ENCODE peak calls at places on chromosomes 13 and 19, in ten cellular contexts. C, Y, K, L, X, R, Z, W, P and Q are unnamed samples. For H3K27me3, the result is how much of the 10 kb centered on the place peaks cover.

GRCh38 chr13:113804017-113804702 is 45.1 kb downstream of the TMEM255B start:
- DNase-seq in W (no peak), L (no peak), Z (no peak), X (no peak), K (no peak), Y (no peak), P (peak), R (no peak), C (peak), Q (no peak)

GRCh38 chr19:35294859-35295258 is 2.9 kb downstream of the MAG start:
- DNase-seq in L (no peak), Z (no peak), Y (no peak), K (no peak), P (no peak), W (no peak), R (no peak), X (no peak), C (no peak), Q (no peak)

GRCh38 chr13:26985285-26985878 is 186.2 kb downstream of the USP12 start:
- DNase-seq in C (peak), P (peak), R (peak), K (peak), X (peak), L (peak), W (peak), Y (peak), Z (peak), Q (peak)

GRCh38 chr13:54387607-54388006 is 1359.0 kb downstream of the OLFM4 start:
- DNase-seq in W (no peak), C (no peak), Y (no peak), P (no peak), K (no peak), L (no peak), X (no peak), Z (no peak), R (no peak), Q (no peak)

GRCh38 chr19:20035935-20036334 is 3.4 kb downstream of the ZNF682 start:
- DNase-seq in W (no peak), R (no peak), Z (no peak), X (no peak), K (no peak), P (no peak), L (no peak), C (no peak), Y (no peak), Q (no peak)

GRCh38 chr19:6048808-6049405 is 61.4 kb downstream of the RFX2 start:
- DNase-seq in C (peak), X (no peak), L (peak), K (peak), W (peak), P (peak), R (peak), Y (peak), Z (peak), Q (peak)

GRCh38 chr13:100815476-100816046 is 141.0 kb upstream of the TMTC4 start:
- DNase-seq in Y (no peak), X (no peak), R (no peak), C (no peak), L (no peak), K (no peak), Z (no peak), W (no peak), P (no peak), Q (no peak)

GRCh38 chr13:98626298-98626940 is 49.5 kb upstream of the STK24 start:
- DNase-seq in R (no peak), Z (no peak), X (no peak), P (no peak), Y (no peak), W (no peak), K (no peak), C (no peak), L (no peak), Q (no peak)

GRCh38 chr19:5395541-5395940 is 54.9 kb upstream of the PTPRS start:
- DNase-seq in K (no peak), X (no peak), Z (no peak), W (no peak), R (no peak), C (no peak), Y (no peak), P (no peak), L (no peak), Q (no peak)

GRCh38 chr13:81051873-81052272 is 710.9 kb upstream of the SPRY2 start:
- DNase-seq in Z (no peak), C (no peak), X (no peak), L (no peak), Y (no peak), W (no peak), P (no peak), R (no peak), K (no peak), Q (no peak)

GRCh38 chr13:36366023-36366422 is 19.8 kb upstream of the SPART start:
- DNase-seq in K (no peak), Y (no peak), C (no peak), Z (no peak), X (no peak), W (no peak), L (no peak), P (no peak), R (no peak), Q (no peak)

GRCh38 chr19:12521996-12522395 is 29.3 kb downstream of the ZNF564 start:
- DNase-seq in K (no peak), X (no peak), R (no peak), Y (no peak), P (no peak), W (no peak), C (no peak), Z (no peak), L (no peak), Q (no peak)

GRCh38 chr13:50400035-50400726 is 384.9 kb downstream of the KCNRG start:
- DNase-seq in Y (no peak), P (no peak), R (no peak), W (no peak), C (peak), L (no peak), Z (no peak), X (no peak), K (peak), Q (no peak)

GRCh38 chr19:11587973-11588631 is 9.2 kb upstream of the ZNF627 start:
- DNase-seq in L (no peak), W (no peak), R (no peak), P (no peak), Y (no peak), Z (no peak), C (no peak), K (no peak), X (no peak), Q (no peak)

GRCh38 chr19:35436477-35437141 is 11.4 kb upstream of the FFAR2 start:
- DNase-seq in L (no peak), K (no peak), C (no peak), X (no peak), W (no peak), Z (no peak), Y (peak), P (peak), R (peak), Q (no peak)

GRCh38 chr19:50644315-50644915 is 4.7 kb upstream of the SYT3 start:
- DNase-seq in X (no peak), K (no peak), Z (no peak), Y (no peak), W (no peak), C (no peak), P (no peak), R (no peak), L (no peak), Q (no peak)
- H3K27me3 ChIP-seq in X (under half), K (under half), Z (under half), Y (under half), W (under half), C (under half), P (under half), R (under half), L (under half), Q (under half)

DNA sequence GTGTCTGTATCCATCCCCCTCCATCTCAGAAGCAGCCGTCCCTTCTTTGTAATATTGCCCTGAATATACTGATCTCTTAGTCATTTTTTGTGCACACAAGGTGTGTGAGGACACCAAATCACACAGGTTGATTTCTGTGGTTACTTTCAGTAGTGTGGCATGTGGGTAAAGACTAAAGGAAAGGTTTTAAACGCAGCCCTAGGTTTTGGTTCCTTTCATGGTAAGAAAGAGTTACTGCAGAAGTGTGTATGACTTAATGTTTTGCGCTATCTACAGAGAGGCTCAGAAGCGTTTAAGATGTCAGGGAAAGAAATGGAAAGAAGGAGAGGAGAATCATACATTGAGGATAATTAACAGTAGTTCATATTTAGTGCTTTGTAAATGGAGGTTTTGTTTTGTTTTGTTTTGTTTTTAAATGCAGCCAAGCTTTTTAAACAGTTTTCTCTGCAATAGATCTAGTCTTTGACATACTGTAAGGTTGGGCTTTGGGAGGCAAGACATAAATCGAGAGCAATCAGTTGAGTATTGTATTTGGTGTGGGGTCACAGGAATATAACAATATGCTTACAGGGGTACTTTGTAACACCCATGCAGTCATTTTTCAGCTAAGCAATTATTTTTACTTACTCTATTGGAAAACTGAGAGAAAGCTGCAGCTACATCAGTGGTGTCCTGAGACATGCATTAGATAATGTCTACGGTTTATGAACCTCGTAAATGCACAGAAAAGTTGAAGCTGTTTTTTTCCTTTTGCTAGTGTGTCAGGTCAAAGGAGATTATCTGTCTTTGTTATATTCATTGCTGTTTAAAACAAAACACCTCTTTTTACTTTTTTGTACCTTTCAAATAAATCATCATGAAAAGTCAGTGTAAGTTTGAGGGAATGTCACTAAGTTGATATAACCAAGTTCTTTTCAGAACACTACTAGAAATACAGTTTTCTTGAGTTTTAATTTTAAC is 1.9 kb downstream of the NBEA start:
- DNase-seq in K (no peak), R (no peak), Z (no peak), L (no peak), C (no peak), Y (no peak), P (no peak), W (no peak), X (no peak), Q (no peak)
- H3K27me3 ChIP-seq in K (under half), R (under half), Z (under half), L (under half), C (under half), Y (under half), P (under half), W (under half), X (under half), Q (under half)

GRCh38 chr13:28357846-28358496 is 137.0 kb downstream of the FLT1 start:
- DNase-seq in K (no peak), R (no peak), X (no peak), C (no peak), Y (no peak), W (no peak), L (no peak), Z (no peak), P (no peak), Q (no peak)

GRCh38 chr13:28355046-28355821 is 139.7 kb downstream of the FLT1 start:
- DNase-seq in P (no peak), L (no peak), K (no peak), W (no peak), R (no peak), C (no peak), Y (no peak), Z (no peak), X (no peak), Q (no peak)

GRCh38 chr13:28355822-28356371 is 139.0 kb downstream of the FLT1 start:
- DNase-seq in P (no peak), C (no peak), W (no peak), Y (no peak), R (no peak), K (no peak), Z (no peak), X (no peak), L (no peak), Q (no peak)

GRCh38 chr13:28357247-28357825 is 137.6 kb downstream of the FLT1 start:
- DNase-seq in P (no peak), Z (no peak), Y (no peak), L (no peak), X (no peak), K (no peak), C (no peak), W (no peak), R (no peak), Q (no peak)

DNA sequence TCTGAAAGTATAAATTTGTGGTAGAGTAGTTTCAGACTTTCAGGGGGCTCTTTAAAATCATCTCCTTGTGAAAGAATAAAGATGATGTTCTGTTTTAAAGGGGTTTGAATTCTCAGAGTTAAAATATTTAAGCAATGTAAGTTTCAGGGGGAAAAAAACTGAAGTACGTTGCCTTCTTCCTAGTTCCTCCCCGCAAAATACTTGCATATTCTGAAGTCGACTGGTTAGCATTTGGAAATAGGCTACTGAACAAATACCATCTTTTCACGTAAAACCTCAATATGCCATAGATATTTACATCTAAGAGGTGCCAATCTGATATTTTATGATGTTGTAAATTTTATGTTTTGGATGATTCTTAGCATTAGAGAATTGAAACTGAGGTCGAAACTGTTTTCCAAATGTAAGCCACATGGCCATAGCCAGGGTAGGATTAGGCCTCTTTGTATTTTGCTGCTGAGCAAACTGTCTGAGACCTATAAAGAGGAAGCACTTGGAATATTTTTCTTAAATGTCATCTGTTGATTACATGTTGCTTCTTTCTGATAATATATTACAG is 138.3 kb downstream of the FLT1 start:
- DNase-seq in X (no peak), Z (no peak), K (no peak), R (no peak), W (no peak), L (no peak), C (no peak), P (no peak), Y (no peak), Q (no peak)
- H3K27me3 ChIP-seq in X (under half), Z (under half), K (under half), R (under half), W (under half), L (under half), C (under half), P (under half), Y (under half), Q (under half)

GRCh38 chr19:1455336-1456120 is 5.6 kb downstream of the APC2 start:
- DNase-seq in R (peak), K (no peak), Z (peak), Y (peak), X (no peak), L (peak), P (peak), C (no peak), W (no peak), Q (peak)
- H3K27me3 ChIP-seq in R (half or more), K (half or more), Z (under half), Y (under half), X (half or more), L (under half), P (half or more), C (half or more), W (under half), Q (under half)

GRCh38 chr13:112202966-112203365 is 136.0 kb downstream of the SOX1 start:
- DNase-seq in C (no peak), Y (no peak), W (no peak), Z (no peak), K (no peak), L (no peak), P (no peak), R (no peak), X (no peak), Q (no peak)
- H3K27me3 ChIP-seq in C (under half), Y (under half), W (under half), Z (under half), K (under half), L (under half), P (under half), R (under half), X (under half), Q (under half)

GRCh38 chr19:1453525-1454371 is 3.8 kb downstream of the APC2 start:
- DNase-seq in R (no peak), X (no peak), K (no peak), C (no peak), Y (no peak), Z (no peak), L (no peak), W (no peak), P (no peak), Q (no peak)

GRCh38 chr19:1455002-1455335 is 5.0 kb downstream of the APC2 start:
- DNase-seq in L (no peak), C (no peak), P (no peak), Z (no peak), K (no peak), W (no peak), X (no peak), Y (peak), R (no peak), Q (no peak)

GRCh38 chr19:1451916-1452801 is 2.2 kb downstream of the APC2 start:
- DNase-seq in P (no peak), R (no peak), K (no peak), W (no peak), X (no peak), L (no peak), Y (no peak), C (no peak), Z (no peak), Q (no peak)

GRCh38 chr19:1450735-1451669 is 1.1 kb downstream of the APC2 start:
- DNase-seq in W (no peak), P (no peak), Z (no peak), K (no peak), R (no peak), L (no peak), Y (no peak), C (no peak), X (no peak), Q (no peak)

GRCh38 chr19:1452802-1453524 is 3.0 kb downstream of the APC2 start:
- DNase-seq in K (no peak), P (no peak), X (no peak), R (no peak), C (no peak), Y (no peak), W (no peak), Z (no peak), L (no peak), Q (no peak)
- H3K27me3 ChIP-seq in K (half or more), P (half or more), X (half or more), R (half or more), C (half or more), Y (half or more), W (under half), Z (under half), L (under half), Q (under half)

GRCh38 chr19:55269299-55269698 is 10.5 kb upstream of the PPP6R1 start:
- DNase-seq in K (no peak), R (no peak), C (no peak), Z (no peak), W (no peak), Y (no peak), P (no peak), X (no peak), L (no peak), Q (no peak)
- H3K27me3 ChIP-seq in K (under half), R (under half), C (under half), Z (under half), W (under half), Y (under half), P (under half), X (under half), L (under half), Q (under half)

DNA sequence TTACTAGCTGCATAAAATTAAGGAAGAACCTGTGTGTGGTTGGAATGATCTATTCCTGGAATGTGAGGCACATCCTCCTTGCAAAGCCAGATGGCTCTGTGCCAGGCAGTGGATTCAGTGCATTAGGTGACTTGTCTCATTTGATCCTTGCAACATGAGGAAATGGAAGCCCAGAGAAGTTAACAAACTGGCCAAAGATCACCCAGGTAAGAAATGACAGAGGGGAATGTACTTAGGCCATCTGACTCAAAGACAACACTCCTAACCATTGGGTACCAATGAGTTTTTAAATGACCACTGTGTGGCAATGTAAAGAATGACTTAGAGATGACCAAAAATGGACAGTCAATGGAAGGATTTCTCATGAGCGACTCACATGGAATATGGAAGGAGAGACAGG is 114.2 kb upstream of the RXFP2 start:
- DNase-seq in W (no peak), Y (no peak), R (no peak), C (no peak), P (no peak), Z (no peak), K (no peak), L (no peak), X (no peak), Q (no peak)
- H3K27me3 ChIP-seq in W (under half), Y (under half), R (under half), C (under half), P (under half), Z (under half), K (under half), L (under half), X (under half), Q (under half)